ENCODE peak calls at places on chromosome 19, in four cellular contexts. T is heart right ventricle; M is activated naive CD8-positive, alpha-beta T cell treated with anti-CD3 and anti-CD28 coated beads, Interleukin-2, amount 10 ng/mL, durations not matched to agents 7 days and 5 days; E is activated CD8-positive, alpha-beta T cell treated with anti-CD3 and anti-CD28 coated beads, Interleukin-2, amount 10 ng/mL, durations not matched to agents 7 days and 5 days. L is an unnamed sample.

GRCh38 chr19:38615007-38615581 is 2.7 kb downstream of the MAP4K1 start:
- ATAC-seq in T (no peak), M (no peak), E (no peak), L (no peak)

GRCh38 chr19:18895828-18896341 is at the start of gene CERS1:
- ATAC-seq in T (no peak), M (no peak), E (peak), L (no peak)

GRCh38 chr19:19321143-19321577 is 531 bp downstream of the MAU2 start:
- ATAC-seq in T (peak), M (no peak), E (no peak), L (no peak)

GRCh38 chr19:57075125-57075524 is 44.7 kb upstream of the USP29 start:
- ATAC-seq in T (no peak), M (no peak), E (no peak), L (no peak)

GRCh38 chr19:3053218-3053621 is 9.1 kb downstream of the TLE5 start:
- ATAC-seq in T (no peak), M (no peak), E (no peak), L (no peak)

GRCh38 chr19:4362871-4363545 is 19.6 kb downstream of the MPND start:
- ATAC-seq in T (no peak), M (no peak), E (no peak), L (no peak)

GRCh38 chr19:12967907-12968306 is 1.5 kb upstream of the DAND5 start:
- ATAC-seq in T (no peak), M (no peak), E (no peak), L (no peak)

GRCh38 chr19:15702590-15702930 is 25.3 kb upstream of the OR10H2 start:
- ATAC-seq in T (peak), M (no peak), E (no peak), L (no peak)

GRCh38 chr19:15404097-15404779 is 14.6 kb downstream of the AKAP8L start:
- ATAC-seq in T (peak), M (no peak), E (no peak), L (no peak)

GRCh38 chr19:18073197-18073596 is 13.5 kb downstream of the IL12RB1 start:
- ATAC-seq in T (no peak), M (peak), E (peak), L (peak)

GRCh38 chr19:48907671-48908070 is 7.6 kb downstream of the NUCB1 start:
- ATAC-seq in T (no peak), M (no peak), E (no peak), L (no peak)

GRCh38 chr19:11581740-11582139 is 4.3 kb upstream of the ACP5 start:
- ATAC-seq in T (no peak), M (peak), E (peak), L (peak)

GRCh38 chr19:5595129-5595528 is 27.4 kb upstream of the TINCR start:
- ATAC-seq in T (no peak), M (no peak), E (no peak), L (no peak)

GRCh38 chr19:15115080-15115479 is 7.9 kb downstream of the SYDE1 start:
- ATAC-seq in T (peak), M (no peak), E (no peak), L (no peak)

GRCh38 chr19:16571689-16572331 is 405 bp downstream of the SLC35E1 start:
- ATAC-seq in T (no peak), M (peak), E (peak), L (peak)

GRCh38 chr19:38003427-38004099 is 96.6 kb downstream of the SIPA1L3 start:
- ATAC-seq in T (peak), M (no peak), E (peak), L (peak)

GRCh38 chr19:38107129-38107528 is 116.9 kb downstream of the DPF1 start:
- ATAC-seq in T (no peak), M (no peak), E (no peak), L (no peak)

GRCh38 chr19:28333909-28334308 is 879.0 kb downstream of the UQCRFS1 start:
- ATAC-seq in T (no peak), M (no peak), E (no peak), L (no peak)

GRCh38 chr19:46341937-46342336 is 5.0 kb upstream of the PPP5C start:
- ATAC-seq in T (no peak), M (no peak), E (no peak), L (no peak)

GRCh38 chr19:38360839-38361631 is 13.3 kb upstream of the PSMD8 start:
- ATAC-seq in T (peak), M (no peak), E (no peak), L (no peak)

GRCh38 chr19:50921391-50922315 is 10.5 kb upstream of the KLK4 start:
- ATAC-seq in T (no peak), M (peak), E (peak), L (peak)

GRCh38 chr19:1947651-1948209 is 6.8 kb downstream of the CSNK1G2 start:
- ATAC-seq in T (peak), M (no peak), E (no peak), L (no peak)

GRCh38 chr19:54837542-54837941 is 12.7 kb upstream of the KIR3DL2 start:
- ATAC-seq in T (no peak), M (no peak), E (no peak), L (no peak)

GRCh38 chr19:14361824-14362223 is 19.4 kb upstream of the ADGRE5 start:
- ATAC-seq in T (no peak), M (peak), E (peak), L (peak)

GRCh38 chr19:11766597-11767591 is at the start of gene ZNF441:
- ATAC-seq in T (peak), M (peak), E (peak), L (peak)

GRCh38 chr19:7701654-7702457 is at the start of gene FCER2:
- ATAC-seq in T (no peak), M (no peak), E (no peak), L (no peak)

L was measured in activated T-helper 17 cell treated with anti-CD3 and anti-CD28 coated beads, Interleukin-2, amount 50 U/mL, for 72 hours.